ENCODE peak calls at places on chromosomes 4 and X, in four cellular contexts. T, B, J and S are unnamed samples.
A peak's percentile ranks its signal among the peaks of the same experiment; 100 is the strongest.

GRCh38 chr4:186485621-186486062 is 69.7 kb downstream of the MTNR1A start:
- DNase-seq in J (peak; percentile 23), T (no peak), B (no peak), S (no peak)

GRCh38 chr4:112519689-112520597 is 4.0 kb upstream of the NEUROG2 start:
- DNase-seq in T (no peak), J (no peak), B (no peak), S (no peak)

GRCh38 chr4:179927473-179927872 is 2315.7 kb upstream of the TENM3 start:
- DNase-seq in T (no peak), J (no peak), B (no peak), S (no peak)

GRCh38 chr4:110196871-110197420 is 1.5 kb downstream of the ELOVL6 start:
- DNase-seq in B (peak; percentile 36), T (no peak), J (peak; percentile 27), S (no peak)

GRCh38 chr4:1210971-1211370 is 38.0 kb downstream of the CTBP1 start:
- DNase-seq in J (no peak), T (no peak), B (no peak), S (no peak)

GRCh38 chrX:18883234-18883960 is 100.5 kb downstream of the PHKA2 start:
- DNase-seq in J (no peak), T (no peak), B (no peak), S (no peak)

GRCh38 chr4:155667538-155668511 is 1.2 kb downstream of the GUCY1A1 start:
- DNase-seq in B (peak; percentile 1), T (peak; percentile 41), J (peak; percentile 39), S (no peak)

GRCh38 chr4:55475394-55476243 is 71.1 kb downstream of the CLOCK start:
- DNase-seq in T (no peak), J (peak; percentile 88), B (no peak), S (no peak)

GRCh38 chr4:22999419-22999818 is 306.7 kb downstream of the GBA3 start:
- DNase-seq in T (no peak), B (no peak), J (peak; percentile 40), S (no peak)

GRCh38 chrX:31546130-31546529 is 474.3 kb upstream of the FTHL17 start:
- DNase-seq in T (no peak), B (no peak), J (peak; percentile 91), S (peak; percentile 89)

GRCh38 chr4:183448436-183448835 is 4.0 kb downstream of the CDKN2AIP start:
- DNase-seq in J (no peak), T (no peak), B (no peak), S (no peak)

GRCh38 chr4:10582059-10582686 is 102.4 kb downstream of the CLNK start:
- DNase-seq in B (no peak), J (peak; percentile 37), T (no peak), S (no peak)